ENCODE peak calls at places on chromosomes 7 and 10, in five cellular contexts. Y is AG04450; I is sigmoid colon; S is cardiac muscle cell; B is CD4-positive, alpha-beta memory T cell. P is an unnamed sample. For H3K9me3, the result is how much of the 10 kb centered on the place peaks cover.

GRCh38 chr7:157271315-157271990 is 65.4 kb upstream of the DNAJB6 start:
- DNase-seq in Y (no peak), I (peak), S (no peak), B (no peak), P (no peak)

GRCh38 chr7:139851770-139852481 is 22.9 kb downstream of the TBXAS1 start:
- DNase-seq in Y (no peak), I (no peak), S (no peak), B (no peak), P (no peak)

GRCh38 chr7:96233528-96234154 is 88.3 kb downstream of the SLC25A13 start:
- DNase-seq in Y (no peak), I (no peak), S (no peak), B (no peak), P (no peak)

GRCh38 chr7:26658080-26658697 is 206.2 kb downstream of the SKAP2 start:
- DNase-seq in Y (no peak), I (no peak), S (no peak), B (no peak), P (no peak)

GRCh38 chr7:65397730-65398142 is 24.1 kb downstream of the ZNF92 start:
- DNase-seq in Y (no peak), I (no peak), S (peak), B (no peak), P (no peak)

GRCh38 chr7:155361947-155362346 is 64.3 kb downstream of the INSIG1 start:
- DNase-seq in Y (no peak), I (no peak), S (no peak), B (no peak), P (no peak)

GRCh38 chr7:41431671-41432070 is 271.2 kb downstream of the INHBA start:
- DNase-seq in Y (no peak), I (no peak), S (no peak), B (no peak), P (no peak)

GRCh38 chr10:22053048-22053447 is 49.5 kb upstream of the DNAJC1 start:
- DNase-seq in Y (no peak), I (no peak), S (no peak), B (no peak), P (no peak)

GRCh38 chr10:74337330-74338016 is 186.5 kb downstream of the ADK start:
- DNase-seq in Y (no peak), I (no peak), S (no peak), B (no peak), P (no peak)

GRCh38 chr7:37081436-37081835 is 357.1 kb upstream of the AOAH start:
- DNase-seq in Y (no peak), I (no peak), S (peak), B (peak), P (no peak)

GRCh38 chr10:100349087-100349486 is 2.1 kb downstream of the SCD start:
- DNase-seq in Y (no peak), I (no peak), S (no peak), B (no peak), P (no peak)

GRCh38 chr10:100348389-100348927 is 1.4 kb downstream of the SCD start:
- DNase-seq in Y (no peak), I (no peak), S (no peak), B (no peak), P (no peak)

GRCh38 chr10:100350914-100351485 is 4.0 kb downstream of the SCD start:
- DNase-seq in Y (no peak), I (no peak), S (no peak), B (no peak), P (no peak)

GRCh38 chr10:100347568-100348195 is 649 bp downstream of the SCD start:
- DNase-seq in Y (no peak), I (no peak), S (no peak), B (no peak), P (no peak)

GRCh38 chr10:100349672-100350071 is 2.6 kb downstream of the SCD start:
- DNase-seq in Y (no peak), I (no peak), S (no peak), B (no peak), P (no peak)
- H3K4me3 ChIP-seq in Y (peak), I (no peak), S (peak), B (no peak), P (peak)

GRCh38 chr7:130920122-130920521 is 186.1 kb upstream of the KLF14 start:
- DNase-seq in Y (no peak), I (no peak), S (no peak), B (no peak), P (no peak)
- H3K27ac ChIP-seq in Y (no peak), I (peak), S (no peak), B (no peak), P (no peak)

DNA sequence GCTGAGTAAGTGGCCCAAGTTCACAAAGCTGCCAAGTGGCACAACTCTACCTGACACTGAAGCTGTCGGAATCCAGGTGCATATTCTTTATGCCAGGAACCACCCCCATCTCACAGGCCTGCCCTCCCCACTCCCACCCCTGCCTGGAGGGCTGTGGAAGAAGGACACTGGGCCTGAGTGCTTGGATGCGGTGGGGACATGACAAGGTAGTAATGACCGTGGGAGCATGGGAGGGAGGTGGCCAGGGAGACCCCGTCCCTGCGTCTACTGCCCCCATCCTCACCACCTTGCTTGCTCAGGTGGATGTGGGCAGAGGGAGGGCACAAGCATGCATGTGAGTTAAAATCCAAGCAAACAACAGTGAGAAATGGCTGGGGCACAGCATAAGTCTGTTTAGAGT is 57.8 kb downstream of the VSTM4 start:
- DNase-seq in Y (no peak), I (no peak), S (no peak), B (no peak), P (no peak)
- H3K9me3 ChIP-seq in Y (under half), I (under half), S (under half), B (under half), P (under half)

GRCh38 chr10:43410345-43410744 is 1.4 kb upstream of the HNRNPF start:
- DNase-seq in Y (no peak), I (no peak), S (no peak), B (no peak), P (no peak)
- H3K4me3 ChIP-seq in Y (no peak), I (no peak), S (no peak), B (no peak), P (no peak)

GRCh38 chr7:98654524-98655272 is 37.6 kb downstream of the NPTX2 start:
- DNase-seq in Y (no peak), I (no peak), S (no peak), B (no peak), P (no peak)
- H3K27ac ChIP-seq in Y (no peak), I (no peak), S (no peak), B (no peak), P (no peak)